ENCODE peak calls at places on chromosomes 5 and 9, in four cellular contexts. I, O, G and V are unnamed samples.
A peak's percentile ranks its signal among the peaks of the same experiment; 100 is the strongest.

GRCh38 chr5:173291722-173292658 is 36.2 kb downstream of the STC2 start:
- DNase-seq in G (no peak), O (no peak), I (no peak), V (peak; percentile 88)

GRCh38 chr9:127803507-127804352 is 1.0 kb downstream of the FPGS start:
- DNase-seq in G (peak; percentile 50), I (peak; percentile 27), O (peak; percentile 63), V (peak; percentile 99)

GRCh38 chr9:19998153-19998552 is 209.3 kb upstream of the SLC24A2 start:
- DNase-seq in G (no peak), I (peak; percentile 41), O (peak; percentile 9), V (no peak)

GRCh38 chr9:137694962-137695875 is 76.4 kb downstream of the EHMT1 start:
- DNase-seq in I (peak; percentile 79), G (no peak), O (peak; percentile 61), V (no peak)

GRCh38 chr5:67960939-67961338 is 254.6 kb upstream of the PIK3R1 start:
- DNase-seq in I (no peak), G (no peak), O (no peak), V (peak; percentile 71)

GRCh38 chr5:116153687-116154174 is 68.9 kb downstream of the COMMD10 start:
- DNase-seq in O (no peak), I (no peak), G (no peak), V (no peak)

GRCh38 chr9:82489579-82489915 is 501.0 kb downstream of the SPATA31D1 start:
- DNase-seq in I (no peak), O (no peak), G (no peak), V (peak; percentile 42)

GRCh38 chr5:56350030-56350594 is 117.0 kb upstream of the ANKRD55 start:
- DNase-seq in O (no peak), I (no peak), G (no peak), V (no peak)

GRCh38 chr9:93677061-93677571 is 100.7 kb downstream of the PHF2 start:
- DNase-seq in I (no peak), G (peak; percentile 7), O (no peak), V (no peak)

GRCh38 chr5:36270175-36270574 is 28.4 kb upstream of the NADK2 start:
- DNase-seq in O (no peak), I (no peak), G (no peak), V (no peak)

GRCh38 chr5:90518666-90519065 is 10.7 kb downstream of the LYSMD3 start:
- DNase-seq in O (peak; percentile 3), G (no peak), I (peak; percentile 5), V (peak; percentile 36)

GRCh38 chr5:35436441-35437057 is 181.1 kb upstream of the SPEF2 start:
- DNase-seq in G (no peak), O (peak; percentile 36), I (peak; percentile 37), V (peak; percentile 34)

GRCh38 chr9:109213300-109214121 is 46.5 kb upstream of the FRRS1L start:
- DNase-seq in I (no peak), G (no peak), O (no peak), V (no peak)

GRCh38 chr5:157384971-157385709 is 74.9 kb upstream of the NIPAL4 start:
- DNase-seq in G (no peak), I (no peak), O (peak; percentile 93), V (peak; percentile 34)

GRCh38 chr5:151212361-151212899 is 11.5 kb downstream of the CCDC69 start:
- DNase-seq in I (peak; percentile 58), O (no peak), G (no peak), V (no peak)

GRCh38 chr5:173020154-173020581 is 36.0 kb upstream of the CREBRF start:
- DNase-seq in I (no peak), O (no peak), G (no peak), V (no peak)

GRCh38 chr9:124342946-124343485 is 72.2 kb downstream of the PSMB7 start:
- DNase-seq in I (no peak), G (peak; percentile 70), O (peak; percentile 30), V (peak; percentile 91)

GRCh38 chr5:137627730-137628129 is 108.2 kb downstream of the KLHL3 start:
- DNase-seq in O (no peak), G (no peak), I (no peak), V (no peak)

GRCh38 chr9:104740596-104740995 is 6.9 kb upstream of the NIPSNAP3A start:
- DNase-seq in I (no peak), G (no peak), O (peak; percentile 11), V (peak; percentile 58)

GRCh38 chr5:171549259-171549658 is 129.8 kb downstream of the FGF18 start:
- DNase-seq in I (no peak), O (no peak), G (no peak), V (no peak)

GRCh38 chr9:70073756-70074155 is 30.1 kb downstream of the MAMDC2 start:
- DNase-seq in O (no peak), G (no peak), I (no peak), V (no peak)

GRCh38 chr5:456351-457194 is 13.6 kb downstream of the EXOC3 start:
- DNase-seq in G (no peak), I (no peak), O (no peak), V (no peak)

GRCh38 chr9:99905833-99906402 is 536 bp upstream of the STX17 start:
- DNase-seq in O (no peak), G (no peak), I (peak; percentile 9), V (peak; percentile 40)

GRCh38 chr9:130311019-130311773 is 45.6 kb downstream of the HMCN2 start:
- DNase-seq in G (no peak), I (no peak), O (no peak), V (no peak)

GRCh38 chr5:27472000-27472763 is 433.8 kb upstream of the CDH9 start:
- DNase-seq in O (peak; percentile 96), I (no peak), G (no peak), V (peak; percentile 15)

GRCh38 chr9:21804336-21804735 is 1.9 kb downstream of the MTAP start:
- DNase-seq in G (no peak), O (no peak), I (no peak), V (no peak)

GRCh38 chr9:21803674-21804048 is 1.2 kb downstream of the MTAP start:
- DNase-seq in I (no peak), G (no peak), O (no peak), V (no peak)

GRCh38 chr9:21801683-21802417 is 586 bp upstream of the MTAP start:
- DNase-seq in G (peak; percentile 79), I (peak; percentile 22), O (peak; percentile 82), V (peak; percentile 85)

GRCh38 chr9:21802418-21803000 is at the start of gene MTAP:
- DNase-seq in G (peak; percentile 92), O (peak; percentile 94), I (peak; percentile 90), V (peak; percentile 95)

GRCh38 chr9:21800931-21801682 is 1.3 kb upstream of the MTAP start:
- DNase-seq in I (no peak), O (no peak), G (no peak), V (no peak)
- H3K27ac ChIP-seq in I (no peak overlapping the region), O (peak overlapping the region; percentile 87), G (peak overlapping the region; percentile 86), V (peak overlapping the region; percentile 94)

DNA sequence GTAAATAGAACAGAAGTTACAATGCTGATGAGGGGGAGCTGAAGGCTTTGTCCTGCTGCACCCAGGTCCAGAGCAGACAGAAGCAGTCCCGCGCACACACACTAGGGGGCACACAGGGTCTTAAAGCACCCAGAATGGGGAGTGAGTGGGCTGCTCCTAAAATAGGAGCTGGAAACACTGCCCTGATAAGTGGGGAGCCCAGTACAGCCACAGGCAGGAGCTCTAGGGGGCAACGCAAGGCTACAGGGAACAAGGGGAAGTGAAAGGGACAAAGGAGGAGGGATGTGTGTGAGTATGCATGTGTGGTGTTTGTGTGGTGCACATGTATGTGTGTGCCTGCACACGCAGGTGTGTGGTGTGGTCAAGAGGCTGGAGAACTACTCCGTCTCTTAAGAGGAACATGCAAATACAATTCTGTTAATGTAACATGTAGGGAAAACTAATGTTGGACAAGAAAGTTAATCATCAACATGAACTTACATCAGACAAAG is 191.5 kb downstream of the ROR2 start:
- DNase-seq in I (peak; percentile 40), G (peak; percentile 51), O (peak; percentile 55), V (peak; percentile 48)
- TF ChIP-seq CTCF in I (peak; percentile 79), G (peak; percentile 18), O (peak; percentile 42), V (peak; percentile 61)

GRCh38 chr5:111337133-111337532 is 112.9 kb downstream of the CAMK4 start:
- DNase-seq in O (no peak), I (no peak), G (no peak), V (no peak)
- H3K27ac ChIP-seq in O (no peak overlapping the region), I (no peak overlapping the region), G (no peak overlapping the region), V (no peak overlapping the region)

DNA sequence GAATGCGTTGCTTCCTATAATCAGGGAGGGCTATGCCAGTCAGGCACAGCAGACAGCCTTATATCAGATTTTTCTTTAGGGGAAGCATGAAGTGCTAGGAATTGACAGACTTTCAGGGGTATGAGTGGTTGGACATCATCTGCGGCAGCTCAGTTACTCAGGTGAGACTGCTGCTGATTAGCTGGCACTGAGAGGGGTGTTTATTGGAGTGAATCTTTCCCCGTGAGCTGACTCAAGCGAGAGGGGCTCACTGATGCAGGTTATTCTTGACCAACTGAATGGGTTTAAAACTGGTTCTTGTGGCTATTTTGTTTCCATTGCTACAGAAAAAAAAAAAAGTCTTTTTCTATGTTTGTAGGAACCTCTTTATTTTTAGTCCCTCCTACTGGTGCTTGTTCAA is 46.2 kb upstream of the TNPO1 start:
- DNase-seq in O (no peak), I (no peak), G (no peak), V (no peak)
- TF ChIP-seq CTCF in O (no peak), I (no peak), G (no peak), V (no peak)

DNA sequence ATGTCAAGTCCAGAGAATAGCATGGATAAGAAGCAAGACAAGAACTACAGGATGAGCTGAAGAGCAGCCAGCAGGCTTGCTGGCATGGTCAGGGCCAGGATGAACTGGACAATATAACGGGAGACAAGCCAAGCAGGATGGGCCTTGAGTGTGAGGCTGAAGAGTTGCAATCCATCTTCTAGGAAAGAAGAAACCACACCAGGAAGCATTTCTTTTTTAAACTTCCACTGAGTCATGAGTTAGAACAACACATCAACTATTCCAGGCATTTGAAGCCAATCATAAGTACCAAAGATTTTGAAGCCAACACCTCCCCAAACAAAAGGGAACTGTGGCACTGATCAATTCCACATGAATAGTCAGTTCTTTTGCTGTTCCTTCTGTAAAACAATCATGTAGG is 27.3 kb downstream of the SLC31A2 start:
- DNase-seq in I (no peak), G (no peak), O (no peak), V (no peak)
- H3K27ac ChIP-seq in I (no peak overlapping the region), G (no peak overlapping the region), O (no peak overlapping the region), V (no peak overlapping the region)